ENCODE peak calls at places on chromosome 7, in four cellular contexts. J, N, Q and A are unnamed samples.
A peak's percentile ranks its signal among the peaks of the same experiment; 100 is the strongest.

GRCh38 chr7:104126411-104126841 is 81.4 kb downstream of the ORC5 start:
- DNase-seq in J (no peak), N (no peak), Q (no peak), A (no peak)

GRCh38 chr7:50207682-50208255 is 96.7 kb upstream of the IKZF1 start:
- DNase-seq in Q (no peak), N (no peak), J (no peak), A (no peak)

GRCh38 chr7:142352543-142352942 is 94.7 kb upstream of the PRSS58 start:
- DNase-seq in N (no peak), Q (no peak), J (no peak), A (no peak)

GRCh38 chr7:96408881-96409280 is 87.0 kb upstream of the SLC25A13 start:
- DNase-seq in N (no peak), Q (no peak), J (no peak), A (no peak)

GRCh38 chr7:22663721-22664120 is 63.3 kb upstream of the IL6 start:
- DNase-seq in N (no peak), J (no peak), Q (no peak), A (no peak)

GRCh38 chr7:134710854-134711624 is 64.4 kb downstream of the BPGM start:
- DNase-seq in Q (peak; percentile 31), N (no peak), J (no peak), A (peak; percentile 12)

GRCh38 chr7:25854608-25855497 is 297.1 kb upstream of the NFE2L3 start:
- DNase-seq in N (peak; percentile 81), Q (no peak), J (peak; percentile 92), A (no peak)

GRCh38 chr7:22586806-22587180 is 86.8 kb upstream of the STEAP1B start:
- DNase-seq in Q (no peak), N (no peak), J (peak; percentile 62), A (no peak)

GRCh38 chr7:102439963-102440795 is 6.8 kb downstream of the ORAI2 start:
- DNase-seq in N (no peak), Q (no peak), J (peak; percentile 86), A (no peak)

GRCh38 chr7:36583318-36583717 is 141.0 kb downstream of the AOAH start:
- DNase-seq in N (no peak), J (no peak), Q (no peak), A (no peak)

GRCh38 chr7:45455662-45456061 is 118.5 kb upstream of the ADCY1 start:
- DNase-seq in Q (no peak), J (no peak), N (no peak), A (no peak)

GRCh38 chr7:70738080-70738479 is 393.9 kb upstream of the GALNT17 start:
- DNase-seq in J (no peak), N (peak; percentile 52), Q (no peak), A (no peak)

GRCh38 chr7:106015586-106016218 is 52.6 kb downstream of the CDHR3 start:
- DNase-seq in J (no peak), N (no peak), Q (no peak), A (no peak)

GRCh38 chr7:98483964-98484545 is 83.2 kb upstream of the BAIAP2L1 start:
- DNase-seq in J (no peak), Q (no peak), N (no peak), A (no peak)

GRCh38 chr7:114939484-114940097 is 17.7 kb downstream of the MDFIC start:
- DNase-seq in J (no peak), Q (peak; percentile 23), N (no peak), A (no peak)

GRCh38 chr7:158063850-158064610 is 523.6 kb downstream of the PTPRN2 start:
- DNase-seq in N (no peak), J (no peak), Q (no peak), A (no peak)
- H3K9me3 ChIP-seq in N (no peaks in the 10 kb centered on the region), J (peaks cover 12% of the 10 kb centered on the region), Q (no peaks in the 10 kb centered on the region), A (no peaks in the 10 kb centered on the region)

GRCh38 chr7:56219017-56219416 is 102.8 kb upstream of the NUPR2 start:
- DNase-seq in J (no peak), Q (no peak), N (no peak), A (no peak)
- H3K9me3 ChIP-seq in J (peaks cover 89% of the 10 kb centered on the region), Q (no peaks in the 10 kb centered on the region), N (no peaks in the 10 kb centered on the region), A (no peaks in the 10 kb centered on the region)

GRCh38 chr7:46461334-46461777 is 540.3 kb upstream of the IGFBP3 start:
- DNase-seq in N (no peak), Q (no peak), J (no peak), A (no peak)
- H3K9me3 ChIP-seq in N (peaks cover 14% of the 10 kb centered on the region), Q (peaks cover 7% of the 10 kb centered on the region), J (peaks cover 9% of the 10 kb centered on the region), A (no peaks in the 10 kb centered on the region)

GRCh38 chr7:16651391-16652254 is 5.6 kb downstream of the BZW2 start:
- DNase-seq in Q (no peak), N (no peak), J (no peak), A (no peak)
- H3K9me3 ChIP-seq in Q (no peaks in the 10 kb centered on the region), N (no peaks in the 10 kb centered on the region), J (no peaks in the 10 kb centered on the region), A (no peaks in the 10 kb centered on the region)

GRCh38 chr7:158145370-158145769 is 442.3 kb downstream of the PTPRN2 start:
- DNase-seq in J (no peak), N (no peak), Q (no peak), A (no peak)

GRCh38 chr7:158141806-158142518 is 445.7 kb downstream of the PTPRN2 start:
- DNase-seq in Q (no peak), J (no peak), N (no peak), A (no peak)

GRCh38 chr7:158141221-158141582 is 446.4 kb downstream of the PTPRN2 start:
- DNase-seq in N (no peak), Q (no peak), J (no peak), A (no peak)

GRCh38 chr7:158142657-158143056 is 445.0 kb downstream of the PTPRN2 start:
- DNase-seq in N (no peak), Q (no peak), J (no peak), A (no peak)

DNA sequence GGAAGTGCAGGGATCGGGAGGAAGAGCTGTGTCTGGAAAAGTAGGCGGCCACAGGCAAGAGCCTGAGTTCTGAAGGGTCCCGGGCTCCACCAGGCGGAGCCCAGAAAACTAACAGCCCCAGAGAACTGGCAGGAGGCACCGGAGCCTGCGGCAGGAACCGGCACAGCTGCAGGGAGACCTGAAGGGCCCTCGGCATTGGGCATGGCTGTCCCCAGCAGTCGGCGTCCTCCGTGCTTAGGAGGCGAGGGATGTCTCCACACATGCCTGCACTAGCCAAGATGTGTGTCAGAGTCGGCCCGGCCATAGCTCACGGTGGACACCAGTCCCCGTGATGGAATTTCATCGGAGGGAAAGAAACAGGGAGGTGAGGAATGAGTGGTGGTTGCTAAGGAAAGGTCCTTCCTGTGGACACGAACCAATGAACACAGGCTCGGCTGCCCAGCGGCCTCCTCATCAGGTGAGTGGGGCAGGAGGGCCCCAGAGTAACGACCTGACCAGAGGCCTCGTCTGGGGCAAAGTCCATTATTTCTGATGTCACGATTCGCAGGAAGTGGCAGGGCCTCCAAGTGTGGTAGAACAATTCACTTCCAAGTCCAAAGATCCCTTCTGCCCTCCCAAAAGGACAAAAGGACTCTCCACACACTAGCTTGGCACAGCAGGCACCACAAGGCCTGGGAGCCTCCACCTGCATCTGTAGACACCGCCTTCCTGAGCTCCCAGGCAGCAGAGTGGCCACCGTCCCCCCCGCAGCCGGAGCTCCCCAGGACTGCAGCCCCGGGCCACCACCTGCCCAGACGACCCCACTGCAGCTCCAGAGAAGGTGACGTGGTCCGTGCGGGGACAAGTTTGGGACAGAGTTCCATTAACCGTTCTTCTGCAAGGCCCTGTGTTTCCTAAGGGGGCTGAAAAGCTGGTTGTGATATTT is 444.2 kb downstream of the PTPRN2 start:
- DNase-seq in J (no peak), Q (no peak), N (no peak), A (no peak)
- H3K9me3 ChIP-seq in J (peaks cover 11% of the 10 kb centered on the region), Q (no peaks in the 10 kb centered on the region), N (no peaks in the 10 kb centered on the region), A (no peaks in the 10 kb centered on the region)

DNA sequence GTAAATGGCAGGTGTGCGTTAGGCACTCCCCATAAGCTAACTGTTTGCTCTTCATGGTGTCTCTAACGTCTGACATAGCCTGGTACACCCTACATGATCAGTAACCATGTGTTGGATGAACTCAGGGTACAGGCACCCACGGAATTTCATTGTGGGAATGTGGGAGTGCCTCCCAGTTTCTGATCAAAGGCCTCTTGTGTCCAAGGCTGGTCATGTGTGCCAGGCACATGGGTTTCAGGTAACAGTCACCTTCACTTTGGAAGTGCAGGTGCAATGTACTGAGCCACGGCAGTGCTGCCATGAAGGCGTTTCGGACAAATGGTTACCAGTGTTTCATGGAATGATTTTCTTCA is 298.3 kb downstream of the DNAJB6 start:
- DNase-seq in Q (no peak), N (no peak), J (no peak), A (no peak)
- H3K9me3 ChIP-seq in Q (peaks cover 5% of the 10 kb centered on the region), N (peaks cover 1% of the 10 kb centered on the region), J (no peaks in the 10 kb centered on the region), A (no peaks in the 10 kb centered on the region)

GRCh38 chr7:5063698-5064097 is 18.0 kb downstream of the RBAK start:
- DNase-seq in J (no peak), Q (no peak), N (no peak), A (no peak)
- H3K9me3 ChIP-seq in J (peaks cover 87% of the 10 kb centered on the region), Q (peaks cover 76% of the 10 kb centered on the region), N (peaks cover 94% of the 10 kb centered on the region), A (peaks cover 69% of the 10 kb centered on the region)